ENCODE peak calls at places on chromosome 14, in nine cellular contexts. One of them, this sample, is unnamed.

GRCh38 chr14:85596562-85596961 is 66.6 kb downstream of the FLRT2 start:
- DNase-seq in CD8-positive, alpha-beta T cell: no peak
- DNase-seq in NCI-H345: peak; percentile 87
- DNase-seq in A549: no peak
- DNase-seq in GOT3: no peak
- DNase-seq in activated effector memory CD4-positive, alpha-beta T cell treated with Interleukin-2 at 50 U/mL for 16 hours: no peak
- DNase-seq in neuronal stem cell: no peak
- DNase-seq in right cardiac atrium: no peak
- DNase-seq in brain pericyte: no peak
- DNase-seq in this sample: no peak

GRCh38 chr14:77002335-77002734 is 26.2 kb downstream of the IRF2BPL start:
- DNase-seq in activated effector memory CD4-positive, alpha-beta T cell treated with Interleukin-2 at 50 U/mL for 16 hours: no peak
- DNase-seq in GOT3: no peak
- DNase-seq in right cardiac atrium: no peak
- DNase-seq in A549: no peak
- DNase-seq in neuronal stem cell: no peak
- DNase-seq in CD8-positive, alpha-beta T cell: no peak
- DNase-seq in NCI-H345: no peak
- DNase-seq in brain pericyte: no peak
- DNase-seq in this sample: no peak

GRCh38 chr14:65239897-65240296 is 137.6 kb upstream of the MAX start:
- DNase-seq in neuronal stem cell: no peak
- DNase-seq in A549: no peak
- DNase-seq in GOT3: no peak
- DNase-seq in activated effector memory CD4-positive, alpha-beta T cell treated with Interleukin-2 at 50 U/mL for 16 hours: no peak
- DNase-seq in right cardiac atrium: no peak
- DNase-seq in brain pericyte: no peak
- DNase-seq in CD8-positive, alpha-beta T cell: no peak
- DNase-seq in NCI-H345: no peak
- DNase-seq in this sample: no peak

GRCh38 chr14:69481815-69482568 is 2.5 kb upstream of the PLEKHD1 start:
- DNase-seq in GOT3: no peak
- DNase-seq in CD8-positive, alpha-beta T cell: no peak
- DNase-seq in NCI-H345: no peak
- DNase-seq in activated effector memory CD4-positive, alpha-beta T cell treated with Interleukin-2 at 50 U/mL for 16 hours: no peak
- DNase-seq in A549: no peak
- DNase-seq in brain pericyte: no peak
- DNase-seq in neuronal stem cell: no peak
- DNase-seq in right cardiac atrium: no peak
- DNase-seq in this sample: no peak

GRCh38 chr14:92258934-92259333 is 64.0 kb upstream of the SLC24A4 start:
- DNase-seq in brain pericyte: no peak
- DNase-seq in A549: peak; percentile 12
- DNase-seq in right cardiac atrium: no peak
- DNase-seq in neuronal stem cell: no peak
- DNase-seq in CD8-positive, alpha-beta T cell: no peak
- DNase-seq in GOT3: no peak
- DNase-seq in activated effector memory CD4-positive, alpha-beta T cell treated with Interleukin-2 at 50 U/mL for 16 hours: no peak
- DNase-seq in NCI-H345: no peak
- DNase-seq in this sample: no peak

GRCh38 chr14:103862393-103862782 is 15.0 kb upstream of the PPP1R13B start:
- DNase-seq in GOT3: no peak
- DNase-seq in neuronal stem cell: no peak
- DNase-seq in A549: no peak
- DNase-seq in NCI-H345: no peak
- DNase-seq in right cardiac atrium: no peak
- DNase-seq in activated effector memory CD4-positive, alpha-beta T cell treated with Interleukin-2 at 50 U/mL for 16 hours: no peak
- DNase-seq in brain pericyte: no peak
- DNase-seq in CD8-positive, alpha-beta T cell: no peak
- DNase-seq in this sample: no peak

GRCh38 chr14:33512201-33512600 is 438.7 kb downstream of the EGLN3 start:
- DNase-seq in NCI-H345: no peak
- DNase-seq in brain pericyte: no peak
- DNase-seq in A549: no peak
- DNase-seq in right cardiac atrium: no peak
- DNase-seq in activated effector memory CD4-positive, alpha-beta T cell treated with Interleukin-2 at 50 U/mL for 16 hours: no peak
- DNase-seq in CD8-positive, alpha-beta T cell: no peak
- DNase-seq in GOT3: no peak
- DNase-seq in neuronal stem cell: no peak
- DNase-seq in this sample: peak; percentile 46

GRCh38 chr14:99484106-99484505 is 2.9 kb downstream of the CCNK start:
- DNase-seq in right cardiac atrium: no peak
- DNase-seq in GOT3: no peak
- DNase-seq in brain pericyte: no peak
- DNase-seq in NCI-H345: no peak
- DNase-seq in CD8-positive, alpha-beta T cell: no peak
- DNase-seq in neuronal stem cell: no peak
- DNase-seq in A549: no peak
- DNase-seq in activated effector memory CD4-positive, alpha-beta T cell treated with Interleukin-2 at 50 U/mL for 16 hours: no peak
- DNase-seq in this sample: no peak

GRCh38 chr14:83071888-83072501 is 1538.3 kb upstream of the SEL1L start:
- DNase-seq in A549: peak; percentile 12
- DNase-seq in GOT3: no peak
- DNase-seq in activated effector memory CD4-positive, alpha-beta T cell treated with Interleukin-2 at 50 U/mL for 16 hours: no peak
- DNase-seq in neuronal stem cell: peak; percentile 14
- DNase-seq in brain pericyte: no peak
- DNase-seq in CD8-positive, alpha-beta T cell: no peak
- DNase-seq in NCI-H345: no peak
- DNase-seq in right cardiac atrium: no peak
- DNase-seq in this sample: no peak

GRCh38 chr14:82757775-82758174 is 1224.1 kb upstream of the SEL1L start:
- DNase-seq in neuronal stem cell: no peak
- DNase-seq in GOT3: no peak
- DNase-seq in activated effector memory CD4-positive, alpha-beta T cell treated with Interleukin-2 at 50 U/mL for 16 hours: no peak
- DNase-seq in CD8-positive, alpha-beta T cell: no peak
- DNase-seq in right cardiac atrium: no peak
- DNase-seq in A549: no peak
- DNase-seq in brain pericyte: no peak
- DNase-seq in NCI-H345: no peak
- DNase-seq in this sample: no peak

GRCh38 chr14:52267501-52268190 is at the start of gene PTGDR:
- DNase-seq in neuronal stem cell: peak; percentile 30
- DNase-seq in A549: no peak
- DNase-seq in right cardiac atrium: peak; percentile 86
- DNase-seq in brain pericyte: no peak
- DNase-seq in CD8-positive, alpha-beta T cell: peak; percentile 48
- DNase-seq in GOT3: no peak
- DNase-seq in NCI-H345: no peak
- DNase-seq in activated effector memory CD4-positive, alpha-beta T cell treated with Interleukin-2 at 50 U/mL for 16 hours: peak; percentile 43
- DNase-seq in this sample: no peak

GRCh38 chr14:63770187-63770807 is 42.4 kb upstream of the SGPP1 start:
- DNase-seq in CD8-positive, alpha-beta T cell: peak; percentile 66
- DNase-seq in A549: peak; percentile 61
- DNase-seq in GOT3: no peak
- DNase-seq in right cardiac atrium: no peak
- DNase-seq in brain pericyte: no peak
- DNase-seq in NCI-H345: peak; percentile 2
- DNase-seq in activated effector memory CD4-positive, alpha-beta T cell treated with Interleukin-2 at 50 U/mL for 16 hours: peak; percentile 9
- DNase-seq in neuronal stem cell: no peak
- DNase-seq in this sample: peak; percentile 53

GRCh38 chr14:51386983-51387730 is 147.1 kb downstream of the TMX1 start:
- DNase-seq in A549: peak; percentile 9
- DNase-seq in brain pericyte: no peak
- DNase-seq in neuronal stem cell: no peak
- DNase-seq in activated effector memory CD4-positive, alpha-beta T cell treated with Interleukin-2 at 50 U/mL for 16 hours: no peak
- DNase-seq in NCI-H345: no peak
- DNase-seq in GOT3: no peak
- DNase-seq in right cardiac atrium: no peak
- DNase-seq in CD8-positive, alpha-beta T cell: no peak
- DNase-seq in this sample: no peak

GRCh38 chr14:39034481-39035296 is 68.3 kb downstream of the SEC23A start:
- DNase-seq in right cardiac atrium: no peak
- DNase-seq in A549: peak; percentile 22
- DNase-seq in neuronal stem cell: no peak
- DNase-seq in GOT3: no peak
- DNase-seq in activated effector memory CD4-positive, alpha-beta T cell treated with Interleukin-2 at 50 U/mL for 16 hours: no peak
- DNase-seq in CD8-positive, alpha-beta T cell: no peak
- DNase-seq in brain pericyte: no peak
- DNase-seq in NCI-H345: no peak
- DNase-seq in this sample: no peak

GRCh38 chr14:89965839-89966238 is 10.1 kb downstream of the TDP1 start:
- DNase-seq in CD8-positive, alpha-beta T cell: no peak
- DNase-seq in brain pericyte: no peak
- DNase-seq in A549: no peak
- DNase-seq in right cardiac atrium: no peak
- DNase-seq in GOT3: no peak
- DNase-seq in neuronal stem cell: no peak
- DNase-seq in NCI-H345: no peak
- DNase-seq in activated effector memory CD4-positive, alpha-beta T cell treated with Interleukin-2 at 50 U/mL for 16 hours: no peak
- DNase-seq in this sample: no peak

GRCh38 chr14:75554482-75554881 is 23.9 kb upstream of the FLVCR2 start:
- DNase-seq in A549: no peak
- DNase-seq in brain pericyte: no peak
- DNase-seq in neuronal stem cell: no peak
- DNase-seq in NCI-H345: no peak
- DNase-seq in activated effector memory CD4-positive, alpha-beta T cell treated with Interleukin-2 at 50 U/mL for 16 hours: no peak
- DNase-seq in GOT3: no peak
- DNase-seq in CD8-positive, alpha-beta T cell: no peak
- DNase-seq in right cardiac atrium: no peak
- DNase-seq in this sample: no peak

GRCh38 chr14:67883717-67884116 is 64.1 kb downstream of the RAD51B start:
- DNase-seq in NCI-H345: no peak
- DNase-seq in neuronal stem cell: no peak
- DNase-seq in activated effector memory CD4-positive, alpha-beta T cell treated with Interleukin-2 at 50 U/mL for 16 hours: no peak
- DNase-seq in A549: peak; percentile 18
- DNase-seq in GOT3: no peak
- DNase-seq in brain pericyte: no peak
- DNase-seq in right cardiac atrium: no peak
- DNase-seq in CD8-positive, alpha-beta T cell: no peak
- DNase-seq in this sample: no peak

GRCh38 chr14:100108042-100108825 is 43.0 kb downstream of the EVL start:
- DNase-seq in right cardiac atrium: peak; percentile 94
- DNase-seq in brain pericyte: no peak
- DNase-seq in GOT3: no peak
- DNase-seq in neuronal stem cell: peak; percentile 74
- DNase-seq in CD8-positive, alpha-beta T cell: peak; percentile 91
- DNase-seq in NCI-H345: peak; percentile 64
- DNase-seq in A549: peak; percentile 69
- DNase-seq in activated effector memory CD4-positive, alpha-beta T cell treated with Interleukin-2 at 50 U/mL for 16 hours: peak; percentile 75
- DNase-seq in this sample: peak; percentile 57

GRCh38 chr14:35404496-35405303 is at the start of gene NFKBIA:
- DNase-seq in activated effector memory CD4-positive, alpha-beta T cell treated with Interleukin-2 at 50 U/mL for 16 hours: peak; percentile 88
- DNase-seq in CD8-positive, alpha-beta T cell: peak; percentile 93
- DNase-seq in brain pericyte: peak; percentile 36
- DNase-seq in right cardiac atrium: peak; percentile 97
- DNase-seq in A549: peak; percentile 88
- DNase-seq in NCI-H345: peak; percentile 85
- DNase-seq in neuronal stem cell: peak; percentile 80
- DNase-seq in GOT3: peak; percentile 68
- DNase-seq in this sample: peak; percentile 83

GRCh38 chr14:80491131-80491530 is 279.8 kb upstream of the DIO2 start:
- DNase-seq in brain pericyte: peak; percentile 13
- DNase-seq in GOT3: no peak
- DNase-seq in A549: no peak
- DNase-seq in activated effector memory CD4-positive, alpha-beta T cell treated with Interleukin-2 at 50 U/mL for 16 hours: no peak
- DNase-seq in neuronal stem cell: no peak
- DNase-seq in right cardiac atrium: peak; percentile 86
- DNase-seq in NCI-H345: peak; percentile 22
- DNase-seq in CD8-positive, alpha-beta T cell: no peak
- DNase-seq in this sample: peak; percentile 22

GRCh38 chr14:105257464-105257863 is 9.1 kb downstream of the BTBD6 start:
- DNase-seq in activated effector memory CD4-positive, alpha-beta T cell treated with Interleukin-2 at 50 U/mL for 16 hours: peak; percentile 17
- DNase-seq in right cardiac atrium: no peak
- DNase-seq in GOT3: no peak
- DNase-seq in NCI-H345: no peak
- DNase-seq in CD8-positive, alpha-beta T cell: no peak
- DNase-seq in brain pericyte: no peak
- DNase-seq in neuronal stem cell: no peak
- DNase-seq in A549: no peak
- DNase-seq in this sample: no peak

GRCh38 chr14:98847520-98848468 is 424.2 kb downstream of the BCL11B start:
- DNase-seq in brain pericyte: no peak
- DNase-seq in right cardiac atrium: no peak
- DNase-seq in activated effector memory CD4-positive, alpha-beta T cell treated with Interleukin-2 at 50 U/mL for 16 hours: no peak
- DNase-seq in GOT3: no peak
- DNase-seq in neuronal stem cell: no peak
- DNase-seq in NCI-H345: no peak
- DNase-seq in CD8-positive, alpha-beta T cell: no peak
- DNase-seq in A549: no peak
- DNase-seq in this sample: no peak

GRCh38 chr14:68549057-68549421 is 243.8 kb downstream of the ZFP36L1 start:
- DNase-seq in activated effector memory CD4-positive, alpha-beta T cell treated with Interleukin-2 at 50 U/mL for 16 hours: no peak
- DNase-seq in brain pericyte: no peak
- DNase-seq in NCI-H345: no peak
- DNase-seq in CD8-positive, alpha-beta T cell: no peak
- DNase-seq in right cardiac atrium: no peak
- DNase-seq in neuronal stem cell: no peak
- DNase-seq in GOT3: no peak
- DNase-seq in A549: peak; percentile 73
- DNase-seq in this sample: peak; percentile 70

GRCh38 chr14:101665478-101666078 is 95.9 kb upstream of the PPP2R5C start:
- DNase-seq in brain pericyte: no peak
- DNase-seq in NCI-H345: peak; percentile 32
- DNase-seq in right cardiac atrium: no peak
- DNase-seq in neuronal stem cell: peak; percentile 36
- DNase-seq in CD8-positive, alpha-beta T cell: peak; percentile 22
- DNase-seq in A549: peak; percentile 80
- DNase-seq in GOT3: no peak
- DNase-seq in activated effector memory CD4-positive, alpha-beta T cell treated with Interleukin-2 at 50 U/mL for 16 hours: no peak
- DNase-seq in this sample: peak; percentile 6

This sample was measured in brain microvascular endothelial cell.